ENCODE peak calls at places on chromosome 4, in four cellular contexts. V is AG04450, Y is vagina, M is iris pigment epithelial cell. Q is an unnamed sample.

GRCh38 chr4:68367835-68368234 is 17.9 kb upstream of the YTHDC1 start:
- DNase-seq in V (no peak), Y (no peak), M (no peak), Q (no peak)

GRCh38 chr4:168632246-168632832 is 135.5 kb downstream of the PALLD start:
- DNase-seq in V (no peak), Y (no peak), M (no peak), Q (no peak)

GRCh38 chr4:41154814-41155177 is 59.5 kb downstream of the APBB2 start:
- DNase-seq in V (no peak), Y (no peak), M (no peak), Q (no peak)

GRCh38 chr4:55868691-55869090 is 15.2 kb downstream of the EXOC1 start:
- DNase-seq in V (no peak), Y (no peak), M (no peak), Q (no peak)

GRCh38 chr4:46946914-46947313 is 37.9 kb upstream of the COX7B2 start:
- DNase-seq in V (no peak), Y (no peak), M (no peak), Q (no peak)

GRCh38 chr4:122576261-122577188 is 44.3 kb downstream of the IL21 start:
- DNase-seq in V (no peak), Y (no peak), M (peak), Q (no peak)

GRCh38 chr4:3867403-3868100 is 101.4 kb downstream of the ADRA2C start:
- DNase-seq in V (no peak), Y (no peak), M (no peak), Q (no peak)

GRCh38 chr4:472881-473574 is 25.9 kb downstream of the ZNF721 start:
- DNase-seq in V (no peak), Y (no peak), M (peak), Q (no peak)

GRCh38 chr4:145937990-145938611 is 522 bp downstream of the ZNF827 start:
- DNase-seq in V (no peak), Y (no peak), M (peak), Q (no peak)

GRCh38 chr4:39609454-39609911 is 29.2 kb downstream of the SMIM14 start:
- DNase-seq in V (no peak), Y (no peak), M (no peak), Q (no peak)

GRCh38 chr4:183591301-183591700 is 67.7 kb downstream of the RWDD4 start:
- DNase-seq in V (no peak), Y (peak), M (peak), Q (no peak)

GRCh38 chr4:57148177-57148576 is 38.0 kb upstream of the IGFBP7 start:
- DNase-seq in V (no peak), Y (no peak), M (no peak), Q (no peak)

Q was measured in left cardiac atrium.